ENCODE peak calls at places on chromosomes 2 and 18, in four cellular contexts. X is H1, C is K562, I is HepG2. H is an unnamed sample.

GRCh38 chr2:231646471-231646870 is 53.8 kb downstream of the TEX44 start:
- DNase-seq in X (no peak), C (no peak), I (no peak), H (no peak)

GRCh38 chr18:10040287-10041011 is 126.6 kb downstream of the VAPA start:
- DNase-seq in X (no peak), C (no peak), I (no peak), H (peak; percentile 52)

GRCh38 chr2:84417453-84417852 is 41.6 kb downstream of the SUCLG1 start:
- DNase-seq in X (no peak), C (no peak), I (no peak), H (no peak)

GRCh38 chr18:41752826-41753225 is 202.2 kb upstream of the PIK3C3 start:
- DNase-seq in X (no peak), C (no peak), I (no peak), H (no peak)

GRCh38 chr2:203998195-203998804 is 61.7 kb downstream of the ICOS start:
- DNase-seq in X (no peak), C (no peak), I (no peak), H (no peak)

GRCh38 chr2:37325625-37326071 is 1.0 kb upstream of the PRKD3 start:
- DNase-seq in X (no peak), C (no peak), I (no peak), H (no peak)

GRCh38 chr2:71778514-71779305 is 325.3 kb downstream of the DYSF start:
- DNase-seq in X (no peak), C (no peak), I (no peak), H (no peak)

GRCh38 chr2:152413228-152414030 is 78.5 kb downstream of the FMNL2 start:
- DNase-seq in X (no peak), C (no peak), I (peak; percentile 64), H (peak; percentile 46)

GRCh38 chr2:199928626-199929025 is 17.5 kb downstream of the C2orf69 start:
- DNase-seq in X (no peak), C (no peak), I (no peak), H (no peak)

GRCh38 chr2:43133708-43134570 is 92.5 kb downstream of the ZFP36L2 start:
- DNase-seq in X (no peak), C (no peak), I (no peak), H (no peak)

GRCh38 chr2:205405752-205406151 is 276.5 kb upstream of the NRP2 start:
- DNase-seq in X (no peak), C (no peak), I (no peak), H (peak; percentile 87)

GRCh38 chr2:213199871-213200270 is 48.5 kb upstream of the IKZF2 start:
- DNase-seq in X (no peak), C (no peak), I (peak; percentile 6), H (no peak)

GRCh38 chr2:134621939-134622705 is 96.7 kb downstream of the TMEM163 start:
- DNase-seq in X (no peak), C (no peak), I (no peak), H (no peak)

GRCh38 chr2:178514664-178515063 is 34.4 kb downstream of the PLEKHA3 start:
- DNase-seq in X (no peak), C (no peak), I (no peak), H (no peak)

GRCh38 chr2:24121469-24121868 is 1.7 kb downstream of the PFN4 start:
- DNase-seq in X (no peak), C (no peak), I (no peak), H (no peak)

GRCh38 chr2:55923091-55923977 is at the start of gene EFEMP1:
- DNase-seq in X (no peak), C (no peak), I (no peak), H (peak; percentile 87)

GRCh38 chr2:6394266-6394665 is 471.4 kb downstream of the CMPK2 start:
- DNase-seq in X (no peak), C (no peak), I (no peak), H (no peak)

GRCh38 chr18:79923896-79924585 is 27.4 kb downstream of the SLC66A2 start:
- DNase-seq in X (no peak), C (no peak), I (no peak), H (no peak)

GRCh38 chr2:105893011-105893995 is 148.6 kb downstream of the NCK2 start:
- DNase-seq in X (no peak), C (no peak), I (no peak), H (no peak)

GRCh38 chr2:105896765-105897163 is 152.1 kb downstream of the NCK2 start:
- DNase-seq in X (no peak), C (peak; percentile 28), I (peak; percentile 62), H (no peak)

GRCh38 chr2:105894327-105894944 is 149.7 kb downstream of the NCK2 start:
- DNase-seq in X (no peak), C (no peak), I (no peak), H (no peak)

GRCh38 chr2:105890856-105891255 is 146.1 kb downstream of the NCK2 start:
- DNase-seq in X (no peak), C (no peak), I (no peak), H (no peak)

DNA sequence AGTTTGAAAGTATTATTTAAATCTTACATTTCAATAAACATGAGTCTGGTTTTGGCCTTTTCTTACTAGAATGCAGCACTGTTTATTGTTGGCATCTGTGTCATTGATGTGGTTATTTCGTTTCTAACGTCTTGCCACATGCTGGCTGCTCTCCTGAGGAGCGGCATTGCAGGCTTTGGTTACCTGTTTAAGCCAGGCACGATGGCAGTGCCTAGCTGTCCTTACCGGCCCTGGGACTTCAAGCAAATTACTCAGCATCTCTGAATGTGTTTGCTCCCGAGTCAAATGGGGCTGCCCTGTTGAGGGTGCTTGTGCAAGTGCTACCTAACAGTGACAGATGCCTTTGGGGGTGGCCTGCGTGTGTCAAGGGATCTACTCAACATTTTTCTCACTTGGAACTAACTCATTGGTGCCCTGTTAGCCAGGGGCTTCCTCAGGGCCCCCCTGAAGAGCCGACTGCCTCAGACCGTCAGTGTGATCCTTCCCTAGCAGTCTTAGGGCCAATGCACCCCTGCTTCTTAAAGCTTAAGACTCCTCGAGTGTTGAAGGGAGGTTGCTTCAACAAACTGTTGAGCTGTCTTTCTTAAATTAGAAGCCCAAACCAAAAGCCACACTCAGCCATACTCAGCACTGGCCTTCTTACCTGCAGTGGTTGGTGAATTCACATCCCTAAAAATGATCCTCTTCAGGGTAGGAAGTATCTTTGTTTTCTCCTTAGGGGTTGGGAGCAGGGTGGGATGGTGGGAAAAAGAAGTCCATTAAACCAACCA is 151.5 kb downstream of the NCK2 start:
- DNase-seq in X (no peak), C (no peak), I (no peak), H (no peak)
- TF ChIP-seq POLR2AphosphoS5 in X (no peak), C (no peak), I (no peak), H (no peak)

GRCh38 chr2:120857422-120857821 is 121.8 kb downstream of the GLI2 start:
- DNase-seq in X (no peak), C (no peak), I (no peak), H (no peak)
- TF ChIP-seq JUN in X (no peak), C (no peak), I (no peak), H (no peak)

DNA sequence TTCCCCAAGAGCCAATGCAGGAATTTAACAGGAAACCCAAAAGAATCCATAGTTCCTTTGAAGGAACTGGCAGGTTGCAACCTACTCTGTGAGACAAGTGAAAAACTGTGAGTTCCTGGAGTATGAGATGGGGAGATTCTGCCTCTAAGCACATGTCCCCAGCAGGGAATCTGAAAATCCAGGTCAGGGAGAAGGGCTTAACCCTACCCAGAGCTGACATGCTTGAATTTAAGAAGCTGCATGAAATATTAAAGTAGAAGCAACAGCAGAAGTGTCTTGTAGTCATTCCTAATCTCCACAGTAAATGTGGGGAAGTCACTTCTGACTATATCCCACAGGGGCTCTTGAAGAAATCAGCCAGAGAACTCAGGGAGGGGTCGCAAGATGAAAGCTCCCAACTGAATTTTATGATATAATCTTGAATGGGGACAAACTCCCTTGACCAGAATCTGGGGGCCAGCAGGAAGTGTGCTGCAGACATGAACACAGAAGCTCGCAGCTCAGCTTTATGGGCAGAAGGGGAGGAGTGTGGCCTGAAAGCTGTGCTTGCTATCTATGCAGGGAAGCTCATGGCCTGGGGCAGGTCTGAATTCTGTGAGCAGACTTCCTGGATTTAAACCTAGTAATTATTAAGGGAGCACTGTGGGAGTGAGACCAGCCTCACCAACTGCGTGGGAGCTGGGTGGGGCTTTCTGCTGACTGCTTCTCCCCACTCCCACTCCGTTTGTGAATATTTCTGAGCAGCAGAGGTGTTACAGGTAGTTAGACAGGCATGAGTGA is 184.1 kb upstream of the KYNU start:
- DNase-seq in X (no peak), C (no peak), I (no peak), H (no peak)
- TF ChIP-seq POLR2A in X (no peak), C (no peak), I (no peak), H (no peak)

GRCh38 chr2:168802825-168803726 is 639 bp downstream of the NOSTRIN start:
- DNase-seq in X (no peak), C (peak; percentile 42), I (no peak), H (no peak)

GRCh38 chr2:168804214-168804613 is 1.8 kb downstream of the NOSTRIN start:
- DNase-seq in X (no peak), C (peak; percentile 37), I (no peak), H (peak; percentile 44)

GRCh38 chr2:168801456-168801855 is 981 bp upstream of the NOSTRIN start:
- DNase-seq in X (no peak), C (no peak), I (no peak), H (no peak)

GRCh38 chr2:168798888-168799410 is 3.5 kb upstream of the NOSTRIN start:
- DNase-seq in X (no peak), C (peak; percentile 29), I (no peak), H (peak; percentile 45)

GRCh38 chr2:168801961-168802824 is at the start of gene NOSTRIN:
- DNase-seq in X (no peak), C (peak; percentile 70), I (peak; percentile 14), H (no peak)
- TF ChIP-seq POLR2AphosphoS5 in X (no peak), C (peak; percentile 63), I (no peak), H (no peak)

GRCh38 chr18:63098014-63098981 is 221.3 kb downstream of the BCL2 start:
- DNase-seq in X (no peak), C (no peak), I (no peak), H (no peak)
- TF ChIP-seq JUN in X (no peak), C (no peak), I (no peak), H (no peak)

DNA sequence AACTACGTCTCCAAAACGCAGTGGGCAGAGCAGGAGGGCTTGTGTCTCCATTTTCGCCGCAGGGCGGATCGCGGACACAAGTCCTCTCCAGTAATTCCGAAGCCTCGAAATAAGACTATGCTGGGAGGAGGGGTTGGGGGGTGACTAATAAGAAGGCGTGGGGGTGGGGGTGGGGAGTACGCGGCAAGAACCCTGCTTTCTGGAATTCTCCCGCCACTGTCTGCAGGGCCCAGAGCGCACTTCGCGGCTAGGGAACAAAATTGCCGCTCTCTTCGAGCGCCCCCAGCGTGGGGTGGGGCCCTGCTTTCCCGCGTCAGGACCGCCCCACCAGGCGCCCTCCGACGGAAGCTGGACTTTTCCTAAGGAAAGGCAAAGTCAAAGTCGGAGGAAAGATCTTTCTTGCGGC is 12.0 kb downstream of the NR4A2 start:
- DNase-seq in X (no peak), C (peak; percentile 38), I (no peak), H (no peak)
- TF ChIP-seq POLR2A in X (no peak), C (no peak), I (no peak), H (no peak)

DNA sequence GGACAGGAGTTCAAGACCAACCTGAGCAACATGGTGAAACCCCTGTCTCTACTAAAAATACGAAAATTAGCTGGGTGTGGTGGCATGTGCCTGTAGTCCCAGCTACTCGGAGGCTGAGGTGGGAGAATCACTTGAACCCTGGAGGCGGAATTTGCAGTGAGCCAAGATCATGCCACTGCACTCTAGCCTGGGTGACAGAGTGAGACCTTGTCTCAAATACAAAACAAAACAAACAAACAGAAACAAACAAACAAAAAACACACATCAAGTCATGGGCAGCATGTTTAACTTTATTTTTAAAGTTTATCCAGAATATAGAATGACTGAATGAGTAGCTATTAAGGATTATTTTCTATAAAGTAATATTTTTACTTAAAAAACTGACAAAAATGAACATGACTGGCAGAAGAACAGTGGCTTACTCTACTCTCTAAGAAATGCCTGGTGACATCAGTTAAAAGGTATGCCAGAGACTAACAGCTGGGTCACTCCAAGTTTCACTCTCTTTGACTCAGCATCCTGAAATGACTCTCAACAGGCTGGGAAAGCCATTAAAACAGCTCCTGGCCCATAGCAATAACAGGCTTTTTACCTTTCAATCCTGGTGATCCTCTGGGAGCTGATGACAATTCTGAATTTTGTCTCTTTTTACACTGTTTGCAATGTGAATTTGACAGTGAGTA is 281.6 kb upstream of the STON1 start:
- DNase-seq in X (peak; percentile 15), C (no peak), I (peak; percentile 77), H (peak; percentile 88)
- TF ChIP-seq POLR2AphosphoS5 in X (no peak), C (no peak), I (no peak), H (peak; percentile 42)